ENCODE peak calls at places on chromosomes 2 and 18, in four cellular contexts. One of them, this sample, is unnamed. For H3K4me1 and H3K9me3, the result is how much of the 10 kb centered on the place peaks cover.

GRCh38 chr2:27527182-27527581 is 30.5 kb downstream of the GCKR start:
- DNase-seq in heart right ventricle: no peak
- DNase-seq in heart left ventricle: no peak
- DNase-seq in MM.1S: no peak
- DNase-seq in this sample: no peak

GRCh38 chr2:2505604-2506003 is 174.5 kb upstream of the MYT1L start:
- DNase-seq in heart right ventricle: no peak
- DNase-seq in heart left ventricle: no peak
- DNase-seq in MM.1S: no peak
- DNase-seq in this sample: no peak

GRCh38 chr2:69538872-69539548 is 101.8 kb upstream of the NFU1 start:
- DNase-seq in heart right ventricle: no peak
- DNase-seq in heart left ventricle: no peak
- DNase-seq in MM.1S: no peak
- DNase-seq in this sample: no peak

GRCh38 chr2:126437016-126437415 is 218.9 kb upstream of the GYPC start:
- DNase-seq in heart right ventricle: no peak
- DNase-seq in heart left ventricle: no peak
- DNase-seq in MM.1S: no peak
- DNase-seq in this sample: no peak

GRCh38 chr2:199228887-199229819 is 228.6 kb downstream of the SATB2 start:
- DNase-seq in heart right ventricle: no peak
- DNase-seq in heart left ventricle: no peak
- DNase-seq in MM.1S: no peak
- DNase-seq in this sample: peak

GRCh38 chr2:120219766-120220165 is 3.4 kb downstream of the TMEM185B start:
- DNase-seq in heart right ventricle: no peak
- DNase-seq in heart left ventricle: no peak
- DNase-seq in MM.1S: no peak
- DNase-seq in this sample: no peak

GRCh38 chr18:47882641-47883040 is 47.8 kb downstream of the SMAD2 start:
- DNase-seq in heart right ventricle: no peak
- DNase-seq in heart left ventricle: no peak
- DNase-seq in MM.1S: no peak
- DNase-seq in this sample: no peak

GRCh38 chr2:113872201-113872600 is 17.7 kb upstream of the ACTR3 start:
- DNase-seq in heart right ventricle: no peak
- DNase-seq in heart left ventricle: no peak
- DNase-seq in MM.1S: no peak
- DNase-seq in this sample: no peak

GRCh38 chr18:78972385-78972918 is 7.2 kb upstream of the SALL3 start:
- DNase-seq in heart right ventricle: no peak
- DNase-seq in heart left ventricle: no peak
- DNase-seq in MM.1S: no peak
- DNase-seq in this sample: no peak

GRCh38 chr2:64654063-64654811 is 524 bp upstream of the SERTAD2 start:
- DNase-seq in heart right ventricle: peak
- DNase-seq in heart left ventricle: peak
- DNase-seq in MM.1S: peak
- DNase-seq in this sample: peak

GRCh38 chr2:235005603-235006259 is 53.9 kb downstream of the SH3BP4 start:
- DNase-seq in heart right ventricle: peak
- DNase-seq in heart left ventricle: peak
- DNase-seq in MM.1S: no peak
- DNase-seq in this sample: no peak

GRCh38 chr2:40032650-40033319 is 253.7 kb upstream of the THUMPD2 start:
- DNase-seq in heart right ventricle: no peak
- DNase-seq in heart left ventricle: no peak
- DNase-seq in MM.1S: no peak
- DNase-seq in this sample: no peak

GRCh38 chr2:235234711-235235110 is 259.1 kb upstream of the AGAP1 start:
- DNase-seq in heart right ventricle: no peak
- DNase-seq in heart left ventricle: no peak
- DNase-seq in MM.1S: no peak
- DNase-seq in this sample: no peak

GRCh38 chr2:207503234-207503633 is 26.5 kb upstream of the CREB1 start:
- DNase-seq in heart right ventricle: peak
- DNase-seq in heart left ventricle: peak
- DNase-seq in MM.1S: no peak
- DNase-seq in this sample: no peak

GRCh38 chr2:10225291-10226031 is 77.2 kb upstream of the HPCAL1 start:
- DNase-seq in heart right ventricle: no peak
- DNase-seq in heart left ventricle: no peak
- DNase-seq in MM.1S: no peak
- DNase-seq in this sample: no peak

GRCh38 chr2:119276864-119277263 is 53.2 kb downstream of the STEAP3 start:
- DNase-seq in heart right ventricle: no peak
- DNase-seq in heart left ventricle: no peak
- DNase-seq in MM.1S: no peak
- DNase-seq in this sample: no peak

GRCh38 chr2:24926602-24927252 is 6.7 kb upstream of the ADCY3 start:
- DNase-seq in heart right ventricle: peak
- DNase-seq in heart left ventricle: peak
- DNase-seq in MM.1S: no peak
- DNase-seq in this sample: peak

GRCh38 chr2:14182227-14182946 is 450.1 kb upstream of the LRATD1 start:
- DNase-seq in heart right ventricle: no peak
- DNase-seq in heart left ventricle: no peak
- DNase-seq in MM.1S: no peak
- DNase-seq in this sample: no peak

GRCh38 chr18:46253498-46253897 is 149.3 kb downstream of the HAUS1 start:
- DNase-seq in heart right ventricle: no peak
- DNase-seq in heart left ventricle: no peak
- DNase-seq in MM.1S: no peak
- DNase-seq in this sample: no peak
- H3K27ac ChIP-seq in heart right ventricle: no peak
- H3K27ac ChIP-seq in heart left ventricle: no peak
- H3K27ac ChIP-seq in MM.1S: no peak
- H3K27ac ChIP-seq in this sample: no peak

GRCh38 chr2:110771549-110772382 is 39.4 kb downstream of the ACOXL start:
- DNase-seq in heart right ventricle: no peak
- DNase-seq in heart left ventricle: no peak
- DNase-seq in MM.1S: peak
- DNase-seq in this sample: no peak

GRCh38 chr2:110768591-110768990 is 36.2 kb downstream of the ACOXL start:
- DNase-seq in heart right ventricle: no peak
- DNase-seq in heart left ventricle: no peak
- DNase-seq in MM.1S: no peak
- DNase-seq in this sample: no peak

GRCh38 chr2:110772383-110772755 is 40.0 kb downstream of the ACOXL start:
- DNase-seq in heart right ventricle: no peak
- DNase-seq in heart left ventricle: no peak
- DNase-seq in MM.1S: no peak
- DNase-seq in this sample: no peak

GRCh38 chr2:110770696-110771425 is 38.5 kb downstream of the ACOXL start:
- DNase-seq in heart right ventricle: no peak
- DNase-seq in heart left ventricle: no peak
- DNase-seq in MM.1S: no peak
- DNase-seq in this sample: no peak

DNA sequence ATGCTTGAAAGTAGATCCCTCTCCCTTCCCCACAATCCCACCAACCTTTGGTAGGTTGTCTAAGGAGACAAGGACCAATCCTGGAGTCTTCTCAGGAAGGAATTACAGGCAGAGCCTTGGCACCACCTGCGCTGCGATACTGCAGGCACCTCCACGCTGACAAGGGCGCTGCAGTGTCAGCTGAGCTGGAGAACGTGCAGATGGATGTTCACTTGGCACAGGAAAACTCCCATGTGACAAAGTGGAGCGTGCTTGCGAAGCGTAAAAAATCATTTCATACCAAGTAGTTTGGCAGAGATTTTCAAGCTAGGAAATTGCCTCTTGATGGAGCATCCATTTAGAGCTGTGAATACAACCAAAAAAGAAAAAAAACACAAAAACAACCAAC is 37.9 kb downstream of the ACOXL start:
- DNase-seq in heart right ventricle: peak
- DNase-seq in heart left ventricle: no peak
- DNase-seq in MM.1S: no peak
- DNase-seq in this sample: no peak
- H3K4me1 ChIP-seq in heart right ventricle: under half
- H3K4me1 ChIP-seq in heart left ventricle: under half
- H3K4me1 ChIP-seq in MM.1S: under half
- H3K4me1 ChIP-seq in this sample: under half

DNA sequence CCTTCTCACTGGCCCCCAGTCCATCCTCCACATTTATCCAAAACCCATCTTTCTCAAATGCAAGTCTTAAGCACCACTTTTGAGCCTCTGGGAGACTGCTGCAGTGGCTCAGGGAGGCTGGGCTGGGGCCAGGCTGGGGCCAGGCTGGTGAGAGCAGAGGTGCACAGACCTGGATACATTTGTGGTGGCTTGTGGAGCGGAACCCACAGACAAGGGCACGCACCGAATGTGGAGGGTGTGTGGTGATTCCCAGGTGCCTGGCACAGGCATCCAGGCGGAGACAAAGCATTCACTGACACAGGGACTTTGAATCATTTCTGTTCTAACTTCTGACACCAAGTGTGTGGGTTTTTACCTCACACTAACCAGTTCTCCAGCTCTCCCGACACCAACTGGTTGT is 42.2 kb upstream of the MGAT4A start:
- DNase-seq in heart right ventricle: no peak
- DNase-seq in heart left ventricle: no peak
- DNase-seq in MM.1S: no peak
- DNase-seq in this sample: no peak
- H3K9me3 ChIP-seq in heart right ventricle: under half
- H3K9me3 ChIP-seq in heart left ventricle: under half
- H3K9me3 ChIP-seq in MM.1S: under half
- H3K9me3 ChIP-seq in this sample: under half

GRCh38 chr18:9095297-9096012 is 7.0 kb upstream of the NDUFV2 start:
- DNase-seq in heart right ventricle: no peak
- DNase-seq in heart left ventricle: no peak
- DNase-seq in MM.1S: peak
- DNase-seq in this sample: peak

GRCh38 chr18:9096698-9097097 is 5.8 kb upstream of the NDUFV2 start:
- DNase-seq in heart right ventricle: no peak
- DNase-seq in heart left ventricle: no peak
- DNase-seq in MM.1S: no peak
- DNase-seq in this sample: no peak

GRCh38 chr18:9096013-9096383 is 6.5 kb upstream of the NDUFV2 start:
- DNase-seq in heart right ventricle: no peak
- DNase-seq in heart left ventricle: no peak
- DNase-seq in MM.1S: no peak
- DNase-seq in this sample: no peak

GRCh38 chr18:9092665-9093064 is 9.8 kb upstream of the NDUFV2 start:
- DNase-seq in heart right ventricle: no peak
- DNase-seq in heart left ventricle: no peak
- DNase-seq in MM.1S: no peak
- DNase-seq in this sample: no peak

DNA sequence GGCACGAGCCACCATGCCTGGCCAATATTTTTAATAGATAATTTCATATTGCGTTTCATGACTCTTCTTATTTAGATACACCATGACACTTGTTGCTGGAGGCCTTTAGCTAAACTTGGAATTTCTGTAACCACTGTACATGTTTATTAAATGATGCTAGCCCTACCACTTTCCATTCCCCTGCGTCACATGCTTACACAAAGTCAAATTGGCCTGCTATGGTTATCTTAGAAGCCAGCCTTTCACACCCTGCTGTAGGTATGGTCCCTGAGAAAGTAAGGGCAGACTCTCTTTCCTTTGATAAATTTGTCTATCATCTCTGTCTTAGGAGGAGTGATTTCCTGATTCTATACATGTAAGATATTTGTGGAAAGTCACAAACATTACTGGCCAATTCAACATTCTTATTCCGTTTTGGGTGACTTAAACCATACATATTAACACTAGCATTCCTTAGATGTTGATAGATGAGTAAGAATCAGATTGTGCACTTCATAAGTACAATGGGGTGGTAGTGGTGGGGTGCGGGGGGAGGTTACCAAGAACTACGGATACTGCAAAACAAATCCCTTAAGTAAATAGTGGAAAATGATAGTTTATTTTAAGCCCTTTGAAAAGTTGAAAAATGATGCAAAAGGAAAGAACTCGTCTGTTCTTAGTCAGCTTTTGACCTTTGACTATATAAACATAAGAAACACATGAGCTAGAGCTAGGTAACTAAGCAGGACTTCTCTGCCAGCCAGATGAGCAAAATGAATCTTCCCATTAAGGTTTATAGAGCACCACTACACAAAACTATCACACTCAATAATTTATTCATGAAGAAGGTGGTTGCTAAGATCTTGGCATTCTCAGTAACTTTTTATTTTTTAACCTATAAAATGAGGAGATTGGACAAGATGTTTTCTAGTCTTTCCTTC is 7.9 kb upstream of the NDUFV2 start:
- DNase-seq in heart right ventricle: no peak
- DNase-seq in heart left ventricle: no peak
- DNase-seq in MM.1S: no peak
- DNase-seq in this sample: no peak
- H3K27ac ChIP-seq in heart right ventricle: no peak
- H3K27ac ChIP-seq in heart left ventricle: no peak
- H3K27ac ChIP-seq in MM.1S: peak
- H3K27ac ChIP-seq in this sample: peak

GRCh38 chr2:217924346-217924901 is 78.4 kb downstream of the TNS1 start:
- DNase-seq in heart right ventricle: no peak
- DNase-seq in heart left ventricle: no peak
- DNase-seq in MM.1S: no peak
- DNase-seq in this sample: no peak
- H3K4me1 ChIP-seq in heart right ventricle: half or more
- H3K4me1 ChIP-seq in heart left ventricle: half or more
- H3K4me1 ChIP-seq in MM.1S: under half
- H3K4me1 ChIP-seq in this sample: under half

DNA sequence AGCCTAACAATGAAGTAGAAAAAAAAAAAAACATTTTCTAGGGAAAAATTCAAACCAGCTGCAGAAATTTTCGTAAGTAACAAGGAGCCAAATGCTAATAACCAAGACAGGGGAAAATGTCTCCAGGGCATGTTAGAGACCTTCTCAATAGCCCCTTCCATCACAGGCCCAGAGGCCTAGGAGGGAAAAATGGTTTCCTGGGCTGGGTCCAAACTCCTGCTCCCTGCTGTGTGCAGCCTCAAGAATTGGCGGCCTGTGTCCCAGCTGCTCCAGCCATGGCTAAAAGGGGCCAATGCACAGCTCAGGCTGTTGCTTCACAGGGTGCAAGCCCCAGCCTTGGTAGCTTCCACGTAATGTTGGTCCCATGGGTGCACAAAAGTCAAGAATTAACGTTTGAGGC is 266.2 kb downstream of the ZEB2 start:
- DNase-seq in heart right ventricle: no peak
- DNase-seq in heart left ventricle: no peak
- DNase-seq in MM.1S: no peak
- DNase-seq in this sample: no peak
- H3K9me3 ChIP-seq in heart right ventricle: under half
- H3K9me3 ChIP-seq in heart left ventricle: under half
- H3K9me3 ChIP-seq in MM.1S: under half
- H3K9me3 ChIP-seq in this sample: under half

This sample was measured in CD4-positive, alpha-beta memory T cell.